ENCODE peak calls at places on chromosomes 3 and 15, in four cellular contexts. T is K562, L is H1, G is HepG2. I is an unnamed sample.

GRCh38 chr3:188296761-188297689 is 143.1 kb downstream of the LPP start:
- DNase-seq in T (no peak), G (peak; percentile 93), L (no peak), I (no peak)

GRCh38 chr3:19250959-19251610 is 102.8 kb downstream of the KCNH8 start:
- DNase-seq in G (peak; percentile 1), L (no peak), T (no peak), I (no peak)

GRCh38 chr3:194014756-194015155 is 121.2 kb upstream of the HES1 start:
- DNase-seq in L (no peak), G (no peak), T (no peak), I (no peak)

GRCh38 chr3:179069762-179070390 is 1.7 kb downstream of the ZMAT3 start:
- DNase-seq in L (no peak), G (no peak), T (no peak), I (no peak)

GRCh38 chr15:34650177-34650576 is 66.7 kb upstream of the GOLGA8B start:
- DNase-seq in G (no peak), T (no peak), L (no peak), I (no peak)

GRCh38 chr15:35958021-35958420 is 412.1 kb upstream of the DPH6 start:
- DNase-seq in L (no peak), G (no peak), T (no peak), I (no peak)

GRCh38 chr15:42595641-42596240 is 20.3 kb downstream of the STARD9 start:
- DNase-seq in T (no peak), L (no peak), G (no peak), I (no peak)

GRCh38 chr3:179603831-179604230 is 607 bp downstream of the MRPL47 start:
- DNase-seq in G (no peak), L (no peak), T (no peak), I (no peak)

GRCh38 chr3:13186416-13186815 is 113.2 kb upstream of the IQSEC1 start:
- DNase-seq in T (no peak), L (no peak), G (no peak), I (no peak)

GRCh38 chr3:129022114-129022994 is 21.2 kb downstream of the EFCC1 start:
- DNase-seq in T (peak; percentile 44), G (no peak), L (no peak), I (no peak)

GRCh38 chr15:63401078-63401477 is 19.4 kb upstream of the CA12 start:
- DNase-seq in T (no peak), G (no peak), L (no peak), I (no peak)

GRCh38 chr3:94121161-94121560 is 58.3 kb downstream of the NSUN3 start:
- DNase-seq in L (no peak), G (no peak), T (no peak), I (no peak)

GRCh38 chr3:44995142-44995770 is 19.2 kb downstream of the EXOSC7 start:
- DNase-seq in L (no peak), T (no peak), G (no peak), I (no peak)

GRCh38 chr3:171650193-171650592 is 160.1 kb downstream of the PLD1 start:
- DNase-seq in T (no peak), G (no peak), L (no peak), I (no peak)

GRCh38 chr3:119559441-119559963 is at the start of gene CD80:
- DNase-seq in L (peak; percentile 62), T (peak; percentile 59), G (peak; percentile 45), I (peak; percentile 65)

GRCh38 chr3:126371096-126371705 is 14.0 kb upstream of the KLF15 start:
- DNase-seq in G (no peak), T (no peak), L (no peak), I (no peak)

GRCh38 chr3:155963557-155963956 is 93.1 kb downstream of the GMPS start:
- DNase-seq in T (no peak), L (no peak), G (no peak), I (no peak)

GRCh38 chr3:176351408-176351807 is 845.9 kb downstream of the TBL1XR1 start:
- DNase-seq in T (no peak), L (no peak), G (no peak), I (no peak)

GRCh38 chr3:46883252-46884185 is 6.0 kb downstream of the PTH1R start:
- DNase-seq in L (peak; percentile 67), T (no peak), G (no peak), I (no peak)

GRCh38 chr3:142353571-142353970 is 94.3 kb downstream of the XRN1 start:
- DNase-seq in G (no peak), L (no peak), T (no peak), I (no peak)

GRCh38 chr3:107525954-107526305 is 3.2 kb downstream of the BBX start:
- DNase-seq in G (no peak), L (no peak), T (no peak), I (no peak)
- TF ChIP-seq FOSL1 in G (no peak), L (no peak), T (no peak), I (no peak)

DNA sequence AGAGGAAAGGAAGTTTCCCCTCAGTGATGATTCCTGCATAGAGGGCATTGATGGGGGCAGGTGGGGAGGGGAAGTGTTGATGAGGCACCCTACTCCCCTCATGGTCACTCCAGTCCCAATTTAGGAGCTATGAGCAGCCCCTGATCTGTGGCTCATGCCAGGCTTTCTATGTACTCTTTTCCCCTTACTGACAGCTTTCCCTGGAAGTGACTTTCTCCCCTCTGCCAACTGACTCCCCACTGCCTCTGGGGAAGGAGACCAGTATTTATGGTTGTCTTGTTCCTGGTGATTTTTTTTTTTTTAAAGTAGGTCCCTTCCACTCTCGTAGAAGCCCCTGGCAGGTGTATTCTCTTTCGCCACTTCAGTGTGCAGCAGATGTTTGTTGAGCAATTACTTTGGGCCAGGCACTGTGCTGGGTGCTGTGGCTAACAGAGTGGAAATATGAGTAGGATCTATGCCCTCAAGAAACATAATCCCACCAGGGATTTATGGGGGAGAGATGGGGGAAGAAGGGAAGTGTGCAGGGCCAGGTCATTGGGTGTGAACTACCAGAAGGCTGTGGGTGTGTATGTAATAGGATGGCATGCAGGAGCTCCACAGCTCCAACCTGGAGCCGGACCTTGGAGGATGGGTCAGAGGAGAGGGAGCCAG is 3.4 kb downstream of the SMAD6 start:
- DNase-seq in T (no peak), G (no peak), L (no peak), I (no peak)
- TF ChIP-seq FOSL1 in T (no peak), G (no peak), L (no peak), I (no peak)

DNA sequence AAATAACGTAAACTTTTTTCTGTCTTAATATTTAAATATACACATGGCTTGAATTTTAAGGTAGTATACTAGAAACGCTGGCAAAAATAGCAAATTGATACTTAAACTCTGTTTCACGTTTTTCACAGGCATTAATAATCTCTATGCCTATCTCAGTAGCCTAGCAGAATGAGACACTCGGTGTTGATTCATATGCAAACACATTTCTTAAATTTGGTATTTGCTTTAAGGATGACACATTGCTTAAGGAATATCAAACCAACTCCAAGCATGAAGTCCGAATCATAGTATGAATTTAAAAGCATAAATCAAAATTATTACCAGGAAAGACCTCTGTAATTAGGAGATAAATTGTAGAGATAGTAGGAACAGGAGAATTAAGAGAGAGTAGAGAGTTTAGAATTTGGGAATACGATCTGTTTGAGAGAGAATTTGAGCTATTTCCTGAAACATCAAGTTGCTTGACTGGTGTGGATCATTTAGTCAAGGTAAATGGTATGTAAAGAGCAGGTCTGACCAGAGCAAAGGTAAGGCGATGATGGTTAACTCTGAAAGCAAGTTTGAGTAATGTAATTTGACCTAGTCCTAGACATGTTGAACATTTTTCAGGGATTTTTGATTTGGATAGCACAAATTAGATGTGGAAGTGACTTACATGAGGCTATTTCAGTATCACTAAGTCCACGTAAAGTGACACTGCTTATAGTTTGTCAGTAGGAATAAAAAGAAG is 236.1 kb downstream of the ROBO1 start:
- DNase-seq in T (no peak), G (no peak), L (no peak), I (no peak)
- TF ChIP-seq FOSL1 in T (no peak), G (no peak), L (no peak), I (no peak)

DNA sequence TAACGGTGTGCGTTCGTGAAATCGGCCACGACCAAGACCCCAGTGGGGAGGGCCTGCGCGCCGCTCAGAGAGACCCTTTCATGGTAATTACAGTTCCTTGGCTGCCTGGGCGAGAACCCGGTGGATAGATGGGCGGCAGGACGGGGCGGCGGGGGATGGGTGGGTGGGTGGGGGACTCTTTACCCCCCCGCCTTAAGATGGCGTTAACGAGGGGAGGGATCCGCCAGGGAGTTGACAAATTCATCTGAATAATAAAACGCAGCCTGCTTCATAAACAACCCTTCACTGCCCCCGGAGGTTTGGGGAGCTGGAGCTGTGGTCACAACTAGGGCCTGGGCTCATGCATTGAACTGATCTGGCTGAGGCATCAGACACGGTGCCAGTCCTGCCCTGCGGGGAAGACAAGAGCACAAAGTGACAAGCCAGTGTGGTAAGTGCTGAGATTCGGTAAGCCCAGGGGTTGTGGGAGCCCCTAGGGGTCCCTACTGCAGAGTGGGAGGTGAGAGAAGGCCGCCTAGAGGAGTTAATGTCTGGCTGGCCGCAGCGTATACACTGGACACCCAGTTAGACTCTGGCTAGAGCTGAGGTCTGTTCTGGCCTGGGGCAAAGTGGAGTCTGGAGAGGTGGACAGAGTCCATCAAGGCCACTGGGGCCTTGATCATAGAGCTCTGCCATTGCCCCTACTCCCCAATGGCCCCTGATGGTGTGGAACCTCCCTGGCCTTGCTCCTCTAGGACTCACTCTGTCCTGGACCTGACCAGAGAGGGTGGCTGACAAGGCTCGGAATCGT is 766 bp downstream of the MRAS start:
- DNase-seq in T (peak; percentile 12), L (peak; percentile 61), G (peak; percentile 29), I (no peak)
- TF ChIP-seq FOSL1 in T (no peak), L (no peak), G (no peak), I (no peak)

GRCh38 chr3:60301142-60301541 is 950.1 kb downstream of the FHIT start:
- DNase-seq in L (no peak), G (no peak), T (no peak), I (no peak)
- TF ChIP-seq FOSL1 in L (no peak), G (no peak), T (peak; percentile 63), I (no peak)

DNA sequence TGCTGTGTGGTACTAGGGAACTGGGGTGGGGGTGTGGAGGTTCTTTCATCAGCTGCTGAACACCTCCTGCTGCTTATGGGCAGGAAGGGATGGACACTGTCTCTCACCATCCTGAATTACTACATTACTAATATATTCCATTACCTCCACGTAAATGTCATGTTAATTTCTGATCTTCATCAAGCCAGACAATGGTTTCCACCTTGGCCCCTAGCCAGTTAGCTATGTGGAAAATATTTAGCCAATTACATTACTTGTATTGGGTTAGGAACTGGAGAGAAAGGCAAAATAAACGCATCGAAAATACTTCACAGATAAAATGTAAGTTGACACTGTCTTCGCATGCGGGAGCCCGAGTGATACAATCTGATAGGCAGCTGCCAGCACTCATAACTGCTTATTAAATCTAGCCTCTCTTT is 95.1 kb downstream of the FOXP1 start:
- DNase-seq in G (no peak), L (no peak), T (no peak), I (no peak)
- TF ChIP-seq FOSL1 in G (no peak), L (no peak), T (no peak), I (no peak)

DNA sequence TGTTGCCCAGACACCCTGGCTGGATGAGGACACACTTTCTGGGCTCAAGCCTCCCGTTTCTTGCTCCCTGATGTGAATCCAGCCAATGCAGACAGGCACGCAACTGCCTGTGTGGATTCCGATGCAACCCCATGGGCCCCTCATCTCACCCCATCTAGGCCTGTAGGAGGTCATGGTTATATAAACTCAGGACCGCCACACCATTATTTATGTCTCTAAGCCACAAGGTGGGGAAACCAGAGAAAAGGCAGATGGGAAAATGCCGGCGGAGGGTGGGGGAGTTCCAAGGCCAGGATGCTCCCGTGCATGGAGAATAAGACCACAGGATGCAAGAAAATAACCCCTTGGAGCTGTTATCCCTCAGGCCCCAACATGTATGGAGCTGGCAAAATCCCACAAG is 2.0 kb downstream of the MESP1 start:
- DNase-seq in T (no peak), G (no peak), L (no peak), I (no peak)
- TF ChIP-seq FOSL1 in T (no peak), G (no peak), L (no peak), I (no peak)

DNA sequence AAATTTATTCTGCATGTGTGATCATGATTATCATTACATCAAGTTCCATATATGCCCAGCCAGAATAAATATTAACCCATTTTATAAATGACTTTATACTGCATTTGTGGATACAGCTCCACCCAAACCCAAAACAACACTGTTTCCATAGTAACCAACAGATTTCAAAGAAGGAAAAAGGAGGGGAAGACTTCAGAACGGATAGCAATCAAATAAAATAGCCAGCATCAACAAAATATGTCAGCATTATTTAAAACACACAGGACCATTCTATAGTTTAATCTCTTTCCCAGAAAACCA is 114.4 kb downstream of the FOXP1 start:
- DNase-seq in L (no peak), T (no peak), G (no peak), I (no peak)
- TF ChIP-seq FOSL1 in L (no peak), T (no peak), G (no peak), I (no peak)

I was measured in HCT116.